ENCODE peak calls at places on chromosomes 13 and 19, in seven cellular contexts. H is skeletal muscle cell; D is stimulated activated CD8-positive, alpha-beta memory T cell treated with anti-CD3 and anti-CD28 coated beads, Interleukin-4, amount 100 ng/mL, for 24 hours; P is head of caudate nucleus; V is NCI-H1105; E is mucosa of gallbladder; S is PC-9. R is an unnamed sample.

GRCh38 chr13:97843201-97843600 is 110.3 kb upstream of the IPO5 start:
- DNase-seq in E (no peak), S (no peak), D (no peak), P (no peak), V (no peak), H (no peak), R (no peak)

GRCh38 chr19:2544576-2545415 is 68.9 kb downstream of the GADD45B start:
- DNase-seq in V (no peak), H (no peak), D (no peak), S (no peak), E (no peak), P (no peak), R (no peak)

GRCh38 chr19:38362076-38362945 is 12.1 kb upstream of the PSMD8 start:
- DNase-seq in S (peak; percentile 83), V (peak; percentile 80), E (peak; percentile 70), H (no peak), P (peak; percentile 41), D (peak; percentile 64), R (peak; percentile 52)

GRCh38 chr13:36850790-36851438 is 31.9 kb downstream of the RFXAP start:
- DNase-seq in V (no peak), D (no peak), E (no peak), H (no peak), S (no peak), P (no peak), R (no peak)

GRCh38 chr19:45814851-45815481 is at the start of gene RSPH6A:
- DNase-seq in E (no peak), V (no peak), H (no peak), D (no peak), S (no peak), P (no peak), R (no peak)

GRCh38 chr13:109684836-109685602 is 101.4 kb downstream of the IRS2 start:
- DNase-seq in H (peak; percentile 74), S (peak; percentile 75), D (no peak), E (peak; percentile 58), V (peak; percentile 79), P (no peak), R (peak; percentile 83)

GRCh38 chr13:91701975-91702374 is 303.6 kb downstream of the GPC5 start:
- DNase-seq in S (no peak), E (no peak), H (no peak), V (no peak), D (no peak), P (no peak), R (no peak)

GRCh38 chr19:39145180-39145953 is 19.8 kb downstream of the PAK4 start:
- DNase-seq in D (no peak), V (no peak), H (no peak), S (no peak), P (peak; percentile 81), E (no peak), R (no peak)

GRCh38 chr19:29290853-29291252 is 77.9 kb upstream of the UQCRFS1 start:
- DNase-seq in E (no peak), H (no peak), P (no peak), D (no peak), V (no peak), S (no peak), R (no peak)

GRCh38 chr13:25939961-25940687 is 111.7 kb downstream of the SHISA2 start:
- DNase-seq in S (no peak), V (no peak), P (no peak), D (no peak), E (no peak), H (no peak), R (no peak)

GRCh38 chr19:48501446-48501960 is 10.1 kb downstream of the LMTK3 start:
- DNase-seq in V (peak; percentile 96), S (peak; percentile 89), D (no peak), E (peak; percentile 88), H (no peak), P (no peak), R (no peak)

GRCh38 chr19:1942078-1942933 is 1.3 kb downstream of the CSNK1G2 start:
- DNase-seq in H (no peak), D (peak; percentile 62), V (peak; percentile 44), P (peak; percentile 66), E (peak; percentile 74), S (peak; percentile 61), R (peak; percentile 44)

GRCh38 chr19:55197531-55197930 is 11.8 kb downstream of the PTPRH start:
- DNase-seq in S (no peak), D (no peak), P (no peak), H (no peak), V (no peak), E (no peak), R (no peak)

GRCh38 chr13:48401480-48401879 is 11.4 kb downstream of the LPAR6 start:
- DNase-seq in V (no peak), S (no peak), D (no peak), P (no peak), H (no peak), E (no peak), R (no peak)

GRCh38 chr19:41699968-41700323 is 8.5 kb upstream of the CEACAM5 start:
- DNase-seq in P (no peak), D (no peak), S (no peak), V (no peak), H (no peak), E (no peak), R (no peak)

GRCh38 chr19:416416-416815 is 7.5 kb upstream of the C2CD4C start:
- DNase-seq in V (no peak), S (no peak), H (no peak), P (no peak), D (no peak), E (no peak), R (no peak)

GRCh38 chr13:49597043-49597669 is 11.8 kb upstream of the RCBTB1 start:
- DNase-seq in S (no peak), D (no peak), H (no peak), P (no peak), E (no peak), V (no peak), R (no peak)

GRCh38 chr13:99658266-99658991 is 157.2 kb downstream of the TM9SF2 start:
- DNase-seq in P (peak; percentile 65), E (peak; percentile 34), S (no peak), V (no peak), H (no peak), D (peak; percentile 18), R (no peak)

GRCh38 chr19:43781630-43782310 is 997 bp upstream of the KCNN4 start:
- DNase-seq in D (no peak), P (no peak), S (no peak), H (no peak), E (no peak), V (no peak), R (no peak)

GRCh38 chr19:40549007-40549708 is 27.5 kb upstream of the SHKBP1 start:
- DNase-seq in S (peak; percentile 68), V (peak; percentile 82), P (peak; percentile 86), H (no peak), E (no peak), D (peak; percentile 69), R (no peak)

GRCh38 chr13:113999618-113999910 is 25.7 kb upstream of the C13orf46 start:
- DNase-seq in S (no peak), H (no peak), E (no peak), P (no peak), D (no peak), V (no peak), R (no peak)

GRCh38 chr19:33780746-33781145 is 15.9 kb upstream of the KCTD15 start:
- DNase-seq in E (no peak), D (no peak), H (no peak), S (no peak), V (no peak), P (no peak), R (no peak)

GRCh38 chr13:49248433-49249002 is 793 bp downstream of the CDADC1 start:
- DNase-seq in H (no peak), D (no peak), P (no peak), V (no peak), E (no peak), S (peak; percentile 5), R (no peak)

GRCh38 chr13:42532561-42533335 is 41.2 kb upstream of the TNFSF11 start:
- DNase-seq in D (no peak), S (no peak), H (no peak), V (no peak), P (no peak), E (no peak), R (no peak)

GRCh38 chr19:45817010-45817724 is 2.1 kb upstream of the RSPH6A start:
- DNase-seq in E (peak; percentile 94), V (peak; percentile 91), D (peak; percentile 96), P (peak; percentile 92), H (peak; percentile 67), S (peak; percentile 95), R (peak; percentile 93)

GRCh38 chr13:45749026-45749759 is 47.1 kb downstream of the CBY2 start:
- DNase-seq in P (no peak), H (no peak), S (no peak), D (no peak), E (no peak), V (peak; percentile 23), R (no peak)

GRCh38 chr13:73499685-73500084 is 440.9 kb downstream of the KLF5 start:
- DNase-seq in S (no peak), V (no peak), D (no peak), H (no peak), E (no peak), P (no peak), R (no peak)

GRCh38 chr19:2186071-2186846 is 22.5 kb downstream of the DOT1L start:
- DNase-seq in S (no peak), H (peak; percentile 76), E (peak; percentile 62), V (no peak), D (no peak), P (no peak), R (no peak)

GRCh38 chr19:940591-941291 is 14.9 kb downstream of the ARID3A start:
- DNase-seq in E (peak; percentile 78), H (no peak), P (peak; percentile 81), V (peak; percentile 96), D (peak; percentile 48), S (peak; percentile 95), R (peak; percentile 94)

GRCh38 chr19:11496391-11497163 is 9.1 kb downstream of the ZNF653 start:
- DNase-seq in V (no peak), E (peak; percentile 29), D (peak; percentile 41), S (peak; percentile 67), H (peak; percentile 29), P (peak; percentile 76), R (peak; percentile 47)

GRCh38 chr13:85412448-85412847 is 386.8 kb downstream of the SLITRK6 start:
- DNase-seq in V (no peak), H (no peak), E (no peak), S (no peak), P (no peak), D (no peak), R (no peak)

GRCh38 chr13:93496985-93497673 is 270.5 kb downstream of the GPC6 start:
- DNase-seq in V (peak; percentile 43), D (no peak), H (no peak), P (no peak), E (no peak), S (no peak), R (no peak)

GRCh38 chr19:56105090-56105701 is 15.9 kb downstream of the ZNF787 start:
- DNase-seq in E (peak; percentile 77), D (peak; percentile 25), P (peak; percentile 84), S (peak; percentile 22), V (peak; percentile 76), H (peak; percentile 31), R (no peak)

GRCh38 chr13:48782429-48782840 is 128.7 kb downstream of the CYSLTR2 start:
- DNase-seq in E (no peak), D (no peak), V (no peak), H (no peak), S (no peak), P (no peak), R (no peak)

GRCh38 chr13:95261956-95262355 is 39.3 kb downstream of the ABCC4 start:
- DNase-seq in V (no peak), E (no peak), D (no peak), H (no peak), P (no peak), S (no peak), R (no peak)

GRCh38 chr19:2266183-2266993 is 10.2 kb upstream of the JSRP1 start:
- DNase-seq in S (no peak), D (no peak), V (no peak), E (peak; percentile 89), H (no peak), P (peak; percentile 76), R (no peak)

GRCh38 chr13:21501709-21502108 is 42.6 kb upstream of the ZDHHC20 start:
- DNase-seq in E (no peak), H (no peak), V (no peak), D (no peak), P (no peak), S (no peak), R (no peak)

GRCh38 chr13:39047560-39047959 is 9.3 kb downstream of the NHLRC3 start:
- DNase-seq in P (peak; percentile 59), S (peak; percentile 32), H (no peak), D (no peak), V (no peak), E (peak; percentile 14), R (no peak)